ENCODE peak calls at places on chromosomes 2 and 18, in six cellular contexts. E, Z, S, G, L and H are unnamed samples.

GRCh38 chr2:219619235-219619634 is 8.2 kb upstream of the SLC4A3 start:
- DNase-seq in E (no peak), Z (no peak), G (no peak), S (no peak), L (no peak), H (no peak)

GRCh38 chr2:184780944-184781343 is 182.6 kb downstream of the ZNF804A start:
- DNase-seq in Z (no peak), E (no peak), S (no peak), G (no peak), L (no peak), H (no peak)

GRCh38 chr18:77000527-77000926 is 132.1 kb downstream of the MBP start:
- DNase-seq in E (no peak), L (peak), G (peak), S (peak), Z (no peak), H (no peak)

GRCh38 chr2:71631411-71631931 is 178.1 kb downstream of the DYSF start:
- DNase-seq in L (no peak), G (no peak), S (no peak), E (no peak), Z (no peak), H (no peak)

GRCh38 chr2:28366496-28367282 is 26.0 kb upstream of the FOSL2 start:
- DNase-seq in S (no peak), L (no peak), G (peak), Z (peak), E (no peak), H (no peak)

GRCh38 chr18:42931501-42931900 is 184.0 kb downstream of the RIT2 start:
- DNase-seq in E (no peak), Z (no peak), L (no peak), G (no peak), S (no peak), H (no peak)

GRCh38 chr2:119136093-119136492 is 22.5 kb downstream of the C1QL2 start:
- DNase-seq in S (no peak), Z (no peak), E (no peak), L (no peak), G (no peak), H (no peak)

GRCh38 chr2:27095745-27096651 is 9.4 kb downstream of the KHK start:
- DNase-seq in Z (no peak), S (no peak), G (peak), L (peak), E (peak), H (peak)

GRCh38 chr2:148842050-148842449 is 33.0 kb upstream of the KIF5C start:
- DNase-seq in S (no peak), Z (no peak), L (no peak), G (no peak), E (no peak), H (no peak)

GRCh38 chr2:120376101-120376500 is 30.2 kb downstream of the INHBB start:
- DNase-seq in G (peak), E (no peak), L (no peak), S (no peak), Z (no peak), H (no peak)

GRCh38 chr2:41994661-41995060 is 53.2 kb upstream of the PKDCC start:
- DNase-seq in G (no peak), Z (no peak), E (no peak), L (no peak), S (no peak), H (no peak)

GRCh38 chr18:3211236-3211992 is 8.4 kb downstream of the MYOM1 start:
- DNase-seq in L (no peak), E (no peak), S (peak), Z (no peak), G (no peak), H (no peak)

GRCh38 chr2:84830758-84831500 is 50.0 kb downstream of the TRABD2A start:
- DNase-seq in L (no peak), Z (no peak), G (no peak), E (no peak), S (no peak), H (no peak)

GRCh38 chr2:173680574-173680973 is 284.6 kb downstream of the SP3 start:
- DNase-seq in L (no peak), Z (no peak), E (no peak), S (no peak), G (no peak), H (no peak)

GRCh38 chr2:29878898-29879297 is 42.5 kb downstream of the ALK start:
- DNase-seq in L (no peak), G (no peak), E (no peak), Z (no peak), S (no peak), H (no peak)

GRCh38 chr18:80176334-80177080 is 67.4 kb downstream of the ADNP2 start:
- DNase-seq in Z (no peak), L (no peak), S (no peak), E (no peak), G (no peak), H (no peak)

GRCh38 chr2:120661551-120661950 is 74.1 kb upstream of the GLI2 start:
- DNase-seq in E (peak), L (peak), G (no peak), S (no peak), Z (no peak), H (peak)

GRCh38 chr2:8477511-8478132 is 204.2 kb upstream of the ID2 start:
- DNase-seq in G (no peak), Z (no peak), L (no peak), E (no peak), S (no peak), H (no peak)

GRCh38 chr2:47508641-47509040 is 105.7 kb downstream of the MSH2 start:
- DNase-seq in Z (no peak), E (no peak), L (no peak), S (no peak), G (no peak), H (no peak)

GRCh38 chr2:240233891-240234502 is 93.5 kb upstream of the OTOS start:
- DNase-seq in S (no peak), L (peak), E (no peak), Z (no peak), G (peak), H (no peak)

GRCh38 chr2:239522740-239523119 is 121.9 kb upstream of the HDAC4 start:
- DNase-seq in S (no peak), G (no peak), E (no peak), Z (no peak), L (peak), H (no peak)

GRCh38 chr2:223920109-223920508 is 25.0 kb downstream of the WDFY1 start:
- DNase-seq in L (no peak), E (no peak), Z (no peak), G (no peak), S (no peak), H (no peak)

GRCh38 chr2:8677646-8678592 is 3.9 kb upstream of the ID2 start:
- DNase-seq in L (peak), Z (no peak), S (no peak), G (peak), E (peak), H (peak)

GRCh38 chr2:44290271-44290670 is 15.0 kb downstream of the SLC3A1 start:
- DNase-seq in E (no peak), G (no peak), Z (no peak), L (no peak), S (no peak), H (no peak)

GRCh38 chr2:160368988-160369935 is 124.3 kb downstream of the RBMS1 start:
- DNase-seq in S (no peak), Z (no peak), E (no peak), L (no peak), G (no peak), H (no peak)